ENCODE peak calls at places on chromosomes 4 and X, in seven cellular contexts. O is right lobe of liver; R is astrocyte of the spinal cord; W is activated T-cell treated with anti-CD3 and anti-CD28 coated beads, Interleukin-2, amount 50 U/mL, for 4 hours; Q is HuH-7; Z is T-cell; K is amygdala. T is an unnamed sample.

GRCh38 chr4:62517721-62518120 is 1317.6 kb downstream of the ADGRL3 start:
- DNase-seq in Z (no peak), Q (no peak), O (no peak), K (no peak), R (peak), W (no peak), T (no peak)

GRCh38 chr4:100539706-100540105 is 21.9 kb upstream of the EMCN start:
- DNase-seq in O (no peak), W (no peak), Q (no peak), K (no peak), Z (no peak), R (no peak), T (no peak)

GRCh38 chrX:40663880-40664630 is 16.7 kb upstream of the CXorf38 start:
- DNase-seq in K (no peak), Q (no peak), O (no peak), R (peak), Z (no peak), W (no peak), T (peak)

GRCh38 chrX:50769389-50770063 is 44.5 kb downstream of the SHROOM4 start:
- DNase-seq in R (no peak), O (no peak), Q (no peak), K (peak), Z (no peak), W (no peak), T (no peak)

GRCh38 chrX:23907496-23908218 is at the start of the genes APOO and CXorf58:
- DNase-seq in W (peak), R (peak), Z (peak), K (peak), Q (peak), O (peak), T (peak)

GRCh38 chr4:184355111-184355604 is 119.2 kb downstream of the IRF2 start:
- DNase-seq in K (no peak), W (no peak), Q (no peak), O (no peak), Z (peak), R (peak), T (peak)

GRCh38 chrX:120660638-120661037 is 30.8 kb upstream of the C1GALT1C1 start:
- DNase-seq in K (no peak), O (no peak), W (no peak), Z (no peak), R (no peak), Q (no peak), T (no peak)

GRCh38 chr4:159013692-159014091 is 89.2 kb upstream of the RAPGEF2 start:
- DNase-seq in K (no peak), Z (no peak), R (no peak), Q (no peak), O (no peak), W (no peak), T (no peak)